ENCODE peak calls at places on chromosomes 12 and 14, in seven cellular contexts. A is stomach, L is tibial nerve, R is IMR-90, D is ovary, Q is heart left ventricle, M is A549. P is an unnamed sample. For H3K9me3 and H3K4me1, the result is how much of the 10 kb centered on the place peaks cover.

GRCh38 chr12:13165578-13166120 is 30.9 kb upstream of the EMP1 start:
- DNase-seq in A (peak), L (no peak), R (peak), D (peak), Q (peak), M (peak), P (peak)

GRCh38 chr12:112191840-112192321 is 66.5 kb downstream of the TRAFD1 start:
- DNase-seq in A (no peak), L (no peak), R (peak), D (no peak), Q (no peak), M (no peak), P (no peak)

GRCh38 chr14:69268223-69268622 is 8.3 kb downstream of the GALNT16 start:
- DNase-seq in A (no peak), L (no peak), R (peak), D (no peak), Q (no peak), M (no peak), P (no peak)

GRCh38 chr14:94681300-94682060 is 69.3 kb downstream of the SERPINA3 start:
- DNase-seq in A (peak), L (peak), R (peak), D (no peak), Q (no peak), M (peak), P (no peak)

GRCh38 chr14:27040552-27040951 is 442.7 kb upstream of the NOVA1 start:
- DNase-seq in A (no peak), L (no peak), R (no peak), D (no peak), Q (no peak), M (no peak), P (no peak)

GRCh38 chr12:39406257-39406656 is 36.7 kb downstream of the KIF21A start:
- DNase-seq in A (no peak), L (no peak), R (no peak), D (no peak), Q (no peak), M (no peak), P (no peak)

GRCh38 chr12:75781532-75782046 is 250.0 kb downstream of the PHLDA1 start:
- DNase-seq in A (no peak), L (no peak), R (peak), D (no peak), Q (no peak), M (peak), P (no peak)

GRCh38 chr12:96186902-96187301 is 7.3 kb upstream of the ELK3 start:
- DNase-seq in A (no peak), L (no peak), R (no peak), D (no peak), Q (no peak), M (no peak), P (no peak)

GRCh38 chr14:102207831-102208365 is 68.2 kb downstream of the WDR20 start:
- DNase-seq in A (no peak), L (no peak), R (no peak), D (no peak), Q (no peak), M (no peak), P (no peak)

GRCh38 chr12:73632661-73633060 is 905.0 kb upstream of the ATXN7L3B start:
- DNase-seq in A (no peak), L (no peak), R (no peak), D (no peak), Q (no peak), M (no peak), P (no peak)

GRCh38 chr12:121334513-121335343 is 17.5 kb downstream of the ANAPC5 start:
- DNase-seq in A (no peak), L (no peak), R (peak), D (no peak), Q (no peak), M (peak), P (no peak)

GRCh38 chr14:58026967-58027366 is 125.0 kb downstream of the ARMH4 start:
- DNase-seq in A (no peak), L (no peak), R (no peak), D (no peak), Q (no peak), M (no peak), P (no peak)

GRCh38 chr12:109664402-109664801 is 49.2 kb upstream of the FAM222A start:
- DNase-seq in A (no peak), L (no peak), R (no peak), D (no peak), Q (no peak), M (no peak), P (no peak)

GRCh38 chr14:80862983-80863382 is 78.6 kb downstream of the CEP128 start:
- DNase-seq in A (no peak), L (no peak), R (no peak), D (no peak), Q (no peak), M (no peak), P (no peak)

GRCh38 chr14:63493246-63493645 is 49.9 kb downstream of the PPP2R5E start:
- DNase-seq in A (no peak), L (no peak), R (peak), D (no peak), Q (no peak), M (no peak), P (no peak)

GRCh38 chr12:19031032-19031431 is 98.5 kb upstream of the PLEKHA5 start:
- DNase-seq in A (no peak), L (no peak), R (peak), D (no peak), Q (no peak), M (peak), P (no peak)

GRCh38 chr14:93909429-93910128 is 17.6 kb upstream of the FAM181A start:
- DNase-seq in A (peak), L (no peak), R (no peak), D (no peak), Q (peak), M (no peak), P (no peak)

GRCh38 chr14:61444215-61444768 is 122.9 kb downstream of the PRKCH start:
- DNase-seq in A (no peak), L (no peak), R (no peak), D (no peak), Q (no peak), M (no peak), P (no peak)

GRCh38 chr12:292186-292585 is 29.6 kb upstream of the SLC6A13 start:
- DNase-seq in A (no peak), L (no peak), R (peak), D (no peak), Q (no peak), M (no peak), P (no peak)

GRCh38 chr14:56274556-56274955 is 156.3 kb downstream of the PELI2 start:
- DNase-seq in A (no peak), L (no peak), R (no peak), D (no peak), Q (no peak), M (no peak), P (no peak)

DNA sequence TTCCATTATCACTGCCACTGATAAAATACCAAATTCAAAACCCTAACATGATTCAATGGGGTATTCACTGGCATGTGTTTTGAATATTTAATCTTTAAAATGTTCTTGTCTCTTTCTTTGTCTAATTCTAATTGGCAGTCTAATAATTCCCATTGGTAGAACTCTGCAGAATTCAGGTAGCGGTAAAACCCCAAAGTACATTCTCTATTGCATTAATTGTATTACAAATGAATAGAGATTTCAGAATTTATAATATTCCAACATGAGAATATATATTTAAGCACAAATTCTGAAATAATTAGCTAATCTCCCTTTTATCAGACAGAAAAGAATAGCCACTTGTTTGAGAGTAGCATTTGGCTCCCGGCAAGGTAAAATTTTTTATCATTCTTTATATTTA is at the start of gene OR4N5:
- DNase-seq in A (no peak), L (no peak), R (no peak), D (no peak), Q (no peak), M (no peak), P (no peak)
- H3K9me3 ChIP-seq in A (under half), L (under half), R (under half), D (under half), Q (under half), M (under half), P (under half)

GRCh38 chr14:92513204-92513965 is at the start of gene RIN3:
- DNase-seq in A (no peak), L (no peak), R (peak), D (peak), Q (peak), M (peak), P (no peak)
- TF ChIP-seq POLR2A in A (no peak), L (no peak), R (peak), D (peak), Q (no peak), M (peak), P (peak)

DNA sequence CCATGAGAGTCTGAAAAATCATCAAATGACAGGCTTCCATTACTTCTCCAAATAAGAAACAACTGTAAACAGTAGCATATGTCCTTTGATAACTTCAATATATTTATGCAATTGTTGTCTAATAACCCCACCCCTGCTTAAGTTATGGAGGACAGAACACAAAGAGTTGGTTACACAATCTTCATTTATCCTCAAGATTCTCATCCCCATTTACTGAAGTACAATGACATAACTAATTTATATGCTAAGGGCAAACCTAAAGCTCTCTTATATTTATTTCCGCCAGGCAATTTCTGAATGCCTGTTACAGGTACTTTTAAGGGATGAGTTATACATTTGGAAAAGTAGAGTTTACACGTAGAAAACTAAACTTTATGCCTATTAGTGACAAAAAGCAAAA is 12.3 kb downstream of the SCAF11 start:
- DNase-seq in A (no peak), L (no peak), R (no peak), D (no peak), Q (no peak), M (no peak), P (no peak)
- H3K4me1 ChIP-seq in A (under half), L (under half), R (under half), D (under half), Q (half or more), M (under half), P (half or more)

GRCh38 chr14:29851397-29851796 is 76.2 kb downstream of the PRKD1 start:
- DNase-seq in A (no peak), L (no peak), R (no peak), D (no peak), Q (no peak), M (no peak), P (no peak)
- H3K9me3 ChIP-seq in A (under half), L (under half), R (under half), D (under half), Q (under half), M (under half), P (under half)

DNA sequence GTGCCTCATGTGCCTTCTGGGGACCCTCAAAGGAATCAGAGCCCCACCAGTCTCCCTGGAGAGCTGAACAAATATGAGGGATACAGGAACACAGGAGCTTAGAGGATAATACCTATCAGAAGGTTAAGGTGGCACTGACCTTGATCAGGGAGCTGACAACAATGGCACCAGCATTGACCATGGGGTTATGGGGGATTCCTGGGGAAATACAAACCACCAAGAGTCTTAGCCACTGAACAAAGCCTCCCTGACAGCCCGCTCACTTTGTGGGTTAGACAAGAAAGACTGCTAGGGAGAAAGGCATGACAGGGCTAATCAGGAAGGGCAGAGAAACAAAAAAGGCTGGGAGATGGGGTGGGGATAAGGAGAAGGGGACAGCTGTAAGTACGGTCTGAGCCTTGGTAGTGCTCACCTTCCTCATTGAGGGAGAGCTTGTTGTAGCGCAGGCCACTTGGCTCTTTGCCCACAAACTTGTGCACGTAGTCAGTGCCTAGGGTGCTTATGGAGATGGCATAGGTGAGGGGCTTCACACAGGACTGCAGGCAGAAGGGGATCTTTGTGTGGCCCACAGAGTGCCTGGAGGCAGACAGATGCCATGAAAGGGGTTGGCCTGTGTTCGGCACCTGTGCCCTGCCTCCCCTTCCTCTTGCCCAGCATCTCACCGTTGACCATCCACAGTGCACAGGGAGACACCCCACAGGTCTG is 9.3 kb downstream of the SPRYD4 start:
- DNase-seq in A (no peak), L (no peak), R (no peak), D (no peak), Q (no peak), M (no peak), P (no peak)
- TF ChIP-seq POLR2A in A (no peak), L (no peak), R (no peak), D (no peak), Q (no peak), M (no peak), P (no peak)

GRCh38 chr12:69686731-69687130 is 12.4 kb downstream of the BEST3 start:
- DNase-seq in A (no peak), L (no peak), R (no peak), D (no peak), Q (no peak), M (no peak), P (no peak)

GRCh38 chr12:69689638-69690037 is 9.5 kb downstream of the BEST3 start:
- DNase-seq in A (no peak), L (no peak), R (no peak), D (no peak), Q (no peak), M (no peak), P (no peak)

GRCh38 chr12:69687390-69687789 is 11.7 kb downstream of the BEST3 start:
- DNase-seq in A (no peak), L (no peak), R (no peak), D (no peak), Q (no peak), M (no peak), P (peak)

GRCh38 chr12:69688496-69689427 is 10.3 kb downstream of the BEST3 start:
- DNase-seq in A (peak), L (no peak), R (peak), D (peak), Q (peak), M (peak), P (peak)

GRCh38 chr12:69688021-69688420 is 11.1 kb downstream of the BEST3 start:
- DNase-seq in A (no peak), L (no peak), R (peak), D (no peak), Q (no peak), M (no peak), P (no peak)
- H3K4me1 ChIP-seq in A (under half), L (under half), R (under half), D (under half), Q (under half), M (half or more), P (half or more)

GRCh38 chr12:131372706-131373195 is 338.1 kb upstream of the SFSWAP start:
- DNase-seq in A (no peak), L (no peak), R (no peak), D (no peak), Q (no peak), M (no peak), P (no peak)

GRCh38 chr12:131369094-131369845 is 341.6 kb upstream of the SFSWAP start:
- DNase-seq in A (peak), L (no peak), R (no peak), D (peak), Q (peak), M (no peak), P (no peak)

GRCh38 chr12:131370791-131371579 is 339.9 kb upstream of the SFSWAP start:
- DNase-seq in A (no peak), L (no peak), R (no peak), D (peak), Q (no peak), M (no peak), P (no peak)

GRCh38 chr12:131370321-131370720 is 340.6 kb upstream of the SFSWAP start:
- DNase-seq in A (peak), L (no peak), R (no peak), D (no peak), Q (no peak), M (no peak), P (no peak)

GRCh38 chr12:131371580-131372475 is 339.1 kb upstream of the SFSWAP start:
- DNase-seq in A (no peak), L (no peak), R (no peak), D (peak), Q (no peak), M (no peak), P (no peak)
- H3K9me3 ChIP-seq in A (under half), L (under half), R (half or more), D (under half), Q (under half), M (under half), P (under half)

DNA sequence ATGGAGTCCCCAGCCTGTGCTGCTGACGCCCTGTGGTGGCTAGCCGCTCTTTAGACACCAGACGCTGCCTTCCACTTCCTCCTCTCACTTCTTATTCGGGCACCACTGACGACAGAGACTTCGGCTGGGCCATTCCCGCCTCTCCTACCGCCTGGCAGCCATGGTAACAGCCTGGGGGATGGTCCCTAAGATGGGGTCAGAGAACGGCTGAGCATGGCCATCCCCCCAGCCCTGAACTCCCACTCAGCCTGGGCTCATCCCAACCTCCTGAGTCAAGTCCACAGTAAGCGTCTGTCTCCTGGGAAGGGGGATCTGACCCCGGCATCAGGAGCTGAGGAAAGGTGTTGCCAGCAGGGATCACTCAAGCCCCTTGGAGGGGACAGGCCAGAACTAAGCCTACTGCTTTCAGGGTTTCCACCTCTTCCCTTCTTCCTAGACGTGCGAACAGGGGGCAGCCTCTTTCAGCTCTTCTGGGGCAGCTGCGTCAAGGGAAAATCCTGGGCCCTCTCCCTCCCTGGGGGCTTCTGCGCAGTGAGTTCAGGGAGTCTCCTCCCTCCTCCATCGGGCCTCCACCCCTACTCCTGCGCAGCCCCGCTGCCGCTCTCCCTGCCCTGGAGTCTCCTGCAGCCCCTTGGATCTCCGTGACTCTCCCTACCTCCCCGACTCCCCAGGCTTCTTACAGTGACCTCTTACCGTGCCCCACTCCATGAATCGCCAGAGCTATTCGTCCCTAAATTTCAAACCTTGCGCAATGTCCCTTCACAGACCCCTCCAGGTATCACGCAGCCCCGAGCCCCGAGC is 643 bp upstream of the TAMALIN start:
- DNase-seq in A (peak), L (no peak), R (no peak), D (no peak), Q (peak), M (no peak), P (peak)
- TF ChIP-seq POLR2A in A (no peak), L (peak), R (no peak), D (no peak), Q (no peak), M (no peak), P (no peak)

GRCh38 chr12:2355604-2356003 is 302.8 kb downstream of the CACNA1C start:
- DNase-seq in A (no peak), L (no peak), R (no peak), D (no peak), Q (no peak), M (no peak), P (no peak)

GRCh38 chr12:2354151-2354991 is 301.6 kb downstream of the CACNA1C start:
- DNase-seq in A (no peak), L (no peak), R (no peak), D (no peak), Q (no peak), M (no peak), P (peak)

GRCh38 chr12:2356601-2357125 is 303.9 kb downstream of the CACNA1C start:
- DNase-seq in A (no peak), L (no peak), R (no peak), D (no peak), Q (no peak), M (no peak), P (no peak)

GRCh38 chr12:2353691-2354090 is 300.9 kb downstream of the CACNA1C start:
- DNase-seq in A (no peak), L (no peak), R (no peak), D (no peak), Q (no peak), M (no peak), P (no peak)

DNA sequence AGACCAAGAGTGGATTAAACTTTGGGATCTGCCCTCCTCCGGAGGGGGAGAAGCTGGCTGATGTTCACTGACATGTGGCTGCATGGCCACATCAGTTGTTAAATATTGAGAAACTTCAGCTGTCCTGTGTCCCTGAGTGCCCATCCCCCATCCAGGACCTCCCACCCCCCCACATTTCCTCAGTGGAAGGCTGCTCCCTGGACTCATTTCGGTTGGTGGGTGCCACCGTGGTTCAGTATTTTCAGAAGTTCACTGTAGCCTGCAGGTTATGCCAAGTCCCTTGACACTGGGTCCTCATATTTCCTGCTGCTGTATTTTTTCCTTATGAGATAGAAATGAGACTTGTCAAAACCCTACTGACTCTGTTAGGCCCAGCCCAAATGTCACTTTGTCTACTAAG is 302.4 kb downstream of the CACNA1C start:
- DNase-seq in A (no peak), L (no peak), R (no peak), D (no peak), Q (no peak), M (no peak), P (no peak)
- H3K4me1 ChIP-seq in A (under half), L (under half), R (under half), D (under half), Q (half or more), M (under half), P (under half)

GRCh38 chr12:126107659-126108058 is 1042.4 kb downstream of the AACS start:
- DNase-seq in A (no peak), L (no peak), R (no peak), D (no peak), Q (no peak), M (no peak), P (no peak)
- H3K9me3 ChIP-seq in A (under half), L (under half), R (under half), D (under half), Q (under half), M (under half), P (under half)